ENCODE peak calls at places on chromosomes 3 and 15, in six cellular contexts. F is uterus, H is neuronal stem cell, M is OCI-LY7, Z is tibial nerve, I is RWPE2. Y is an unnamed sample.

GRCh38 chr3:25812644-25813043 is 22.8 kb downstream of the OXSM start:
- DNase-seq in M (no peak), I (no peak), Z (no peak), F (no peak), H (no peak), Y (no peak)

GRCh38 chr3:195907730-195908438 is 467 bp downstream of the TNK2 start:
- DNase-seq in M (peak; percentile 69), F (no peak), I (no peak), H (no peak), Z (no peak), Y (no peak)

GRCh38 chr3:24683511-24684384 is 189.1 kb upstream of the THRB start:
- DNase-seq in I (no peak), H (peak; percentile 15), M (no peak), F (peak; percentile 40), Z (no peak), Y (no peak)

GRCh38 chr3:123447749-123448502 is 964 bp downstream of the ADCY5 start:
- DNase-seq in M (no peak), H (peak; percentile 12), I (no peak), F (no peak), Z (no peak), Y (no peak)

GRCh38 chr15:52101542-52102340 is 10.8 kb downstream of the BCL2L10 start:
- DNase-seq in F (no peak), M (peak; percentile 79), I (no peak), H (no peak), Z (no peak), Y (no peak)

GRCh38 chr3:99872633-99873254 is 55.1 kb downstream of the CMSS1 start:
- DNase-seq in H (no peak), M (no peak), Z (no peak), I (no peak), F (no peak), Y (no peak)

GRCh38 chr3:139520028-139520737 is 19.4 kb downstream of the RBP1 start:
- DNase-seq in Z (no peak), F (no peak), H (no peak), M (peak; percentile 8), I (no peak), Y (peak; percentile 84)

GRCh38 chr15:94375997-94376396 is 144.6 kb downstream of the MCTP2 start:
- DNase-seq in Z (no peak), M (peak; percentile 13), F (no peak), H (no peak), I (no peak), Y (no peak)

GRCh38 chr3:97658670-97659285 is 105.8 kb upstream of the ARL6 start:
- DNase-seq in H (peak; percentile 14), M (peak; percentile 45), Z (no peak), F (no peak), I (no peak), Y (no peak)

GRCh38 chr3:17065881-17066280 is 181.1 kb downstream of the PLCL2 start:
- DNase-seq in M (no peak), H (no peak), F (no peak), I (no peak), Z (no peak), Y (no peak)
- H3K4me3 ChIP-seq in M (no peak overlapping the region), H (no peak overlapping the region), F (no peak overlapping the region), I (no peak overlapping the region), Z (no peak overlapping the region), Y (no peak overlapping the region)

GRCh38 chr3:8885806-8886205 is 77.5 kb downstream of the RAD18 start:
- DNase-seq in Z (no peak), F (no peak), H (no peak), I (no peak), M (no peak), Y (no peak)
- H3K27ac ChIP-seq in Z (no peak overlapping the region), F (no peak overlapping the region), H (no peak overlapping the region), I (no peak overlapping the region), M (no peak overlapping the region), Y (no peak overlapping the region)

DNA sequence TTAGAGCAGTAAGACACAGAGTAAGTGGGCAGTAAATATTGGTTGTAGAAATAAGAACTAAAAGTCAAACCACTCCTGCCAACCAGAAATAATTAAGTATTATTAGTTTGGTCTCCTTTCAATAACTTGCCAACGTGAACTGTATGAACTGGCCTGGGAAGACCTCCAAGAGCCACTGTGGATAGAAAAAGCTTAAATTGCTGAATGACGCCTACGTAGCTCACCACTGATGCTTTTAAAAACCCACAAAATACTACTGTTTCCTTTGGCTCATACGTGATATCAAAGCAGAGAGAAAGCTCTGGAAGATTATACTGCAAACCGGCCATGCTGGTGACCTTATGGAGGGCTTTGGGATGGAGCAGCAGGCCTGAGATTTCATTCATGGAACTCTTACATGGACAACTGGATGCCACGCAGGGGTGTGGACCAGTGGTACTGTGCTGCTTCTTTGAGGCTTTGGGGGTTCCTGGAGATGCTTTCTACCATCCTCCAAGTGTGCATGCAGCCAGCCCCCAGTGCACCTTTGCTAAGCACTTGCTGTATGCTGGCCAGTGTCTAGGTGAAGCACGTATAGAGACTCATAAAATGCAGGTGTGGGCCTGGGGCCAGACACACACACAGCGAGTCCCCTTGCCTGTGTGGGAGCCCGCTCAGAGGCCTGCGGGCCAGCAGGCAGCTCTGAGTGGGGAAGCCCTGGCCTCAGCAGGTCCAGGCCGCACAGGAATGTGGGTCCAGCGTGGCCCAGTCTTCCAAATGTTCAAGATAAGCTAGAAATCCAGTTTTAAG is 66.8 kb downstream of the ABTB1 start:
- DNase-seq in Z (no peak), H (no peak), M (no peak), I (peak; percentile 28), F (no peak), Y (no peak)
- H3K4me1 ChIP-seq in Z (peaks cover 51% of the 10 kb centered on the region), H (peaks cover 3% of the 10 kb centered on the region), M (peaks cover 39% of the 10 kb centered on the region), I (peaks cover 29% of the 10 kb centered on the region), F (no peaks in the 10 kb centered on the region), Y (peaks cover 76% of the 10 kb centered on the region)

GRCh38 chr15:90839187-90840071 is 29.0 kb upstream of the FURIN start:
- DNase-seq in Z (no peak), M (peak; percentile 86), F (no peak), H (peak; percentile 33), I (peak; percentile 93), Y (no peak)
- H3K4me3 ChIP-seq in Z (peak overlapping the region; percentile 12), M (peak overlapping the region; percentile 69), F (no peak overlapping the region), H (no peak overlapping the region), I (no peak overlapping the region), Y (peak overlapping the region; percentile 14)

DNA sequence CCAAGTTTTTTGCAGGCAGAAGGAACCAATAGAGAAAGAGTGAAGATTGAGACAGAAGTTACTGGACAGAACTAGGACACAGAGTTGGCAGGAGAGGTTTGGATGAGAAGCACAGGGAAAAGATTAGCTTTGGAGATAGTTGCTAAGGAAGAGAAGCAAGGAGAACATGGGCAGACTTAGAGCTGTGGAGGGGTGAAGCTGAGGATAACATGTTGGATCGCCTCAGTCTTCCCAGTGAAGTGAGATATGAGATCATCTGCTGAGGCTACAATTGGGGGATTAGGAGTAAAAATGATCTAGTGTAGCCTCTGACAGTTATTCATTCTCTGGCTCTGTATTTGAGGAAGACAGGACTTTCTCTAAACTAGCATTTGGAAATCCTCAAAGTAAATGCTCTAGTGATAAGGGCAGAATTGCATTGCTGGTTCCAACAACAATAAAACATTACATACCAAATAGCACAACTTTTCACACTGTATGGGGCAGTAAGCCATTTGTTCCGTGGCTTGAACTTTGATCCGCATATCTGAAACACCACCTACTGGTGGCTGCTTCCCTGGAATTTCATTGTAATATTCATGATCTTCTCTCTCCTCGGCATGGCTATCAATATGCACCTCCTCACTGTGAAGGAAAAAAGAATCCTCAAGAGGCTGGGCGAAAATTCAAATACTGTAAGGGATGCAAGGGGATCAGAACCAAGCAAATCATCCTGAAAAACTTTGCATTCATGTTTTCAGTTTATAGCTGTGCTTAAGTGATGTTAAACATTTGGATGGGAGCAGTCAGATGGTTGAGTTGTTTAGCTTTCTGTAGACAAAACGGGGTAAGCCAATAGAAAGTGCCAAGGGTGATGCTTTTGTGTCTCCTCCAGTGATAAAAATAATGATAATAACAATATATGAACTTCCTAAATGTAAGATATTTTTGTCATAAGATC is 22.2 kb upstream of the EID1 start:
- DNase-seq in F (peak; percentile 24), Z (peak; percentile 42), M (no peak), I (no peak), H (no peak), Y (no peak)
- H3K27ac ChIP-seq in F (peak overlapping the region; percentile 57), Z (peak overlapping the region; percentile 57), M (no peak overlapping the region), I (no peak overlapping the region), H (no peak overlapping the region), Y (peak overlapping the region; percentile 37)

GRCh38 chr3:67006460-67006859 is 8.4 kb downstream of the KBTBD8 start:
- DNase-seq in H (no peak), F (no peak), Z (no peak), M (no peak), I (no peak), Y (no peak)
- H3K4me1 ChIP-seq in H (no peaks in the 10 kb centered on the region), F (no peaks in the 10 kb centered on the region), Z (no peaks in the 10 kb centered on the region), M (peaks cover 52% of the 10 kb centered on the region), I (no peaks in the 10 kb centered on the region), Y (no peaks in the 10 kb centered on the region)

GRCh38 chr3:63934041-63934440 is 21.9 kb upstream of the SCAANT1 start:
- DNase-seq in F (no peak), M (no peak), I (no peak), Z (no peak), H (no peak), Y (no peak)
- H3K4me3 ChIP-seq in F (no peak overlapping the region), M (no peak overlapping the region), I (no peak overlapping the region), Z (no peak overlapping the region), H (no peak overlapping the region), Y (no peak overlapping the region)

DNA sequence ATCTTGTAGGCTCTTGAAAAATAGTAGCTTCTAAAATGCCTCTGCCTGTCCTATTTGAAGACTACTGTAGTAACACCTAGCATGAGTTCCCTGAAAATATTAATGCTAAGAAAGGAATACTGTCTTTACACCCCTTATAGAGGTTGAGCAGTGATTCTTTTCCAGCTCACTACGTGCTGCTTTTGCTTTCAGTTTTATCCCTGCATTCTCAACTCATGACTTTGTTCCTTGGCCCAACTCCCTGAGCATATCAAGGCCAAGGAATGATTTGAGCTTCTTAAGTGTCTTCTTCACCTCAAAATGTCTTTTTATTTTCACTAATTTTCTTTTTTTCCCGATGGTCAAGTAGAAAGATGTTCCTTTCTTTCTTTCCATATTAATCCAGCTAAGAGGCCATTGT is 16.5 kb upstream of the P2RY13 start:
- DNase-seq in F (peak; percentile 37), I (no peak), H (no peak), M (no peak), Z (peak; percentile 61), Y (no peak)
- H3K27ac ChIP-seq in F (peak overlapping the region; percentile 39), I (no peak overlapping the region), H (no peak overlapping the region), M (no peak overlapping the region), Z (peak overlapping the region; percentile 81), Y (peak overlapping the region; percentile 5)

GRCh38 chr3:50605901-50606326 is 5.7 kb downstream of the CISH start:
- DNase-seq in H (no peak), Z (no peak), F (no peak), I (no peak), M (no peak), Y (no peak)

GRCh38 chr3:50602675-50603191 is 8.8 kb downstream of the CISH start:
- DNase-seq in H (no peak), I (no peak), Z (no peak), F (no peak), M (no peak), Y (no peak)

GRCh38 chr3:50604628-50605588 is 6.7 kb downstream of the CISH start:
- DNase-seq in H (no peak), Z (peak; percentile 55), F (peak; percentile 88), I (no peak), M (peak; percentile 14), Y (no peak)

GRCh38 chr3:50604110-50604621 is 7.4 kb downstream of the CISH start:
- DNase-seq in F (no peak), Z (no peak), I (no peak), H (no peak), M (no peak), Y (no peak)

GRCh38 chr3:50603261-50604109 is 8.1 kb downstream of the CISH start:
- DNase-seq in I (no peak), Z (no peak), H (no peak), M (no peak), F (no peak), Y (no peak)
- H3K4me1 ChIP-seq in I (peaks cover 28% of the 10 kb centered on the region), Z (peaks cover 23% of the 10 kb centered on the region), H (peaks cover 8% of the 10 kb centered on the region), M (no peaks in the 10 kb centered on the region), F (peaks cover 29% of the 10 kb centered on the region), Y (peaks cover 86% of the 10 kb centered on the region)

GRCh38 chr15:36598529-36599177 is 19.2 kb downstream of the CDIN1 start:
- DNase-seq in I (no peak), Z (no peak), F (no peak), H (no peak), M (no peak), Y (no peak)
- H3K4me3 ChIP-seq in I (no peak overlapping the region), Z (no peak overlapping the region), F (no peak overlapping the region), H (no peak overlapping the region), M (no peak overlapping the region), Y (peak overlapping the region; percentile 25)